ENCODE peak calls at places on chromosomes 16 and 17, in seven cellular contexts. I is activated gamma-delta T cell treated with Interleukin-2 at 50 U/mL for 16 hours; Y is effector memory CD4-positive, alpha-beta T cell; S is uterus; Q is naive thymus-derived CD8-positive, alpha-beta T cell; A is A172; P is pancreas. M is an unnamed sample.
A peak's percentile ranks its signal among the peaks of the same experiment; 100 is the strongest.

GRCh38 chr16:49639739-49640388 is 216.0 kb downstream of the ZNF423 start:
- DNase-seq in I (no peak), Y (no peak), S (peak; percentile 59), Q (no peak), A (no peak), P (no peak), M (no peak)

GRCh38 chr17:18160128-18160856 is 23.3 kb upstream of the ALKBH5 start:
- DNase-seq in I (no peak), Y (no peak), S (no peak), Q (no peak), A (no peak), P (no peak), M (no peak)

GRCh38 chr17:4332296-4332970 is 34.0 kb downstream of the UBE2G1 start:
- DNase-seq in I (no peak), Y (no peak), S (no peak), Q (no peak), A (peak; percentile 26), P (no peak), M (no peak)

GRCh38 chr16:23148513-23149266 is 562 bp downstream of the USP31 start:
- DNase-seq in I (peak; percentile 45), Y (peak; percentile 41), S (peak; percentile 76), Q (peak; percentile 45), A (peak; percentile 8), P (peak; percentile 92), M (no peak)

GRCh38 chr16:50502616-50503000 is 45.6 kb upstream of the NKD1 start:
- DNase-seq in I (no peak), Y (no peak), S (no peak), Q (no peak), A (no peak), P (no peak), M (no peak)

GRCh38 chr17:45018514-45019176 is 32.8 kb downstream of the DCAKD start:
- DNase-seq in I (no peak), Y (no peak), S (peak; percentile 31), Q (no peak), A (no peak), P (no peak), M (no peak)

GRCh38 chr17:80791758-80792284 is 199.8 kb upstream of the CHMP6 start:
- DNase-seq in I (no peak), Y (peak; percentile 34), S (peak; percentile 79), Q (no peak), A (peak; percentile 96), P (no peak), M (peak; percentile 93)

GRCh38 chr16:66454751-66455150 is 27.7 kb downstream of the BEAN1 start:
- DNase-seq in I (no peak), Y (no peak), S (no peak), Q (no peak), A (no peak), P (no peak), M (no peak)

GRCh38 chr16:80317132-80318098 is 223.4 kb upstream of the DYNLRB2 start:
- DNase-seq in I (no peak), Y (no peak), S (no peak), Q (no peak), A (peak; percentile 18), P (no peak), M (no peak)

GRCh38 chr17:34171245-34171818 is 83.8 kb upstream of the CCL2 start:
- DNase-seq in I (peak; percentile 38), Y (peak; percentile 6), S (peak; percentile 32), Q (peak; percentile 30), A (peak; percentile 64), P (peak; percentile 62), M (peak; percentile 23)

GRCh38 chr17:32625971-32626370 is 139.2 kb downstream of the CDK5R1 start:
- DNase-seq in I (no peak), Y (no peak), S (no peak), Q (no peak), A (no peak), P (no peak), M (no peak)

GRCh38 chr16:73020409-73020884 is 27.5 kb downstream of the ZFHX3 start:
- DNase-seq in I (no peak), Y (no peak), S (no peak), Q (no peak), A (peak; percentile 67), P (peak; percentile 95), M (peak; percentile 76)

GRCh38 chr16:10245002-10245401 is 62.8 kb upstream of the GRIN2A start:
- DNase-seq in I (no peak), Y (no peak), S (no peak), Q (no peak), A (no peak), P (no peak), M (no peak)

GRCh38 chr16:85555549-85556455 is 57.3 kb upstream of the GSE1 start:
- DNase-seq in I (no peak), Y (no peak), S (peak; percentile 55), Q (no peak), A (no peak), P (peak; percentile 61), M (no peak)

GRCh38 chr17:50268632-50269287 is 5.5 kb upstream of the TMEM92 start:
- DNase-seq in I (no peak), Y (no peak), S (no peak), Q (no peak), A (no peak), P (peak; percentile 11), M (no peak)

GRCh38 chr16:84648595-84649510 is 542 bp downstream of the KLHL36 start:
- DNase-seq in I (peak; percentile 30), Y (peak; percentile 33), S (peak; percentile 42), Q (peak; percentile 28), A (no peak), P (peak; percentile 90), M (no peak)

GRCh38 chr17:66172706-66173223 is 19.2 kb downstream of the CEP112 start:
- DNase-seq in I (no peak), Y (no peak), S (no peak), Q (no peak), A (no peak), P (no peak), M (no peak)

GRCh38 chr17:47317119-47317518 is 6.6 kb upstream of the EFCAB13 start:
- DNase-seq in I (no peak), Y (no peak), S (no peak), Q (no peak), A (no peak), P (no peak), M (no peak)

GRCh38 chr17:4802228-4802627 is at the start of gene C17orf114:
- DNase-seq in I (no peak), Y (no peak), S (no peak), Q (no peak), A (no peak), P (no peak), M (no peak)

GRCh38 chr17:13940858-13941665 is 128.2 kb upstream of the COX10 start:
- DNase-seq in I (no peak), Y (no peak), S (no peak), Q (no peak), A (peak; percentile 96), P (no peak), M (no peak)

GRCh38 chr17:72266099-72266852 is 145.5 kb downstream of the SOX9 start:
- DNase-seq in I (no peak), Y (no peak), S (no peak), Q (no peak), A (no peak), P (no peak), M (no peak)

GRCh38 chr17:48564200-48565023 is 13.7 kb downstream of the HOXB4 start:
- DNase-seq in I (no peak), Y (no peak), S (no peak), Q (no peak), A (no peak), P (no peak), M (no peak)

GRCh38 chr16:77387075-77387474 is 47.8 kb downstream of the ADAMTS18 start:
- DNase-seq in I (no peak), Y (no peak), S (no peak), Q (no peak), A (no peak), P (no peak), M (no peak)